ENCODE peak calls at places on chromosome 22, in ten cellular contexts. W is ecto neural progenitor cell, D is DMS153, A is ovary, T is HCEC 1CT, U is activated T-cell treated with anti-CD3 and anti-CD28 coated beads for 24 hours, M is fibroblast of mammary gland, Q is AG20443, I is ascending aorta, Z is NCI-H1105. S is an unnamed sample.

GRCh38 chr22:33568934-33569496 is 351.3 kb downstream of the LARGE1 start:
- DNase-seq in A (no peak), D (no peak), T (no peak), Q (no peak), W (no peak), I (no peak), Z (no peak), M (no peak), U (no peak), S (no peak)

GRCh38 chr22:20080776-20081654 is 974 bp downstream of the DGCR8 start:
- DNase-seq in I (peak), T (peak), Q (peak), A (peak), M (peak), U (no peak), D (no peak), Z (no peak), W (peak), S (no peak)

GRCh38 chr22:32831571-32831970 is 30.1 kb downstream of the TIMP3 start:
- DNase-seq in T (no peak), Z (no peak), D (no peak), I (no peak), A (no peak), U (no peak), W (no peak), Q (no peak), M (no peak), S (no peak)

GRCh38 chr22:19723990-19724827 is 870 bp downstream of the GP1BB start:
- DNase-seq in I (no peak), U (peak), M (peak), A (no peak), Q (no peak), T (no peak), D (no peak), Z (peak), W (peak), S (no peak)

GRCh38 chr22:20051927-20052308 is 28.1 kb upstream of the DGCR8 start:
- DNase-seq in T (no peak), I (no peak), A (no peak), U (no peak), W (no peak), M (no peak), D (no peak), Q (no peak), Z (no peak), S (no peak)

GRCh38 chr22:31089101-31090100 is 8.3 kb downstream of the SMTN start:
- DNase-seq in A (peak), U (no peak), Q (peak), Z (peak), W (peak), D (no peak), M (peak), I (peak), T (peak), S (no peak)

GRCh38 chr22:50528682-50529415 is 963 bp downstream of the TYMP start:
- DNase-seq in Z (no peak), M (no peak), Q (no peak), T (no peak), U (no peak), D (no peak), A (no peak), I (no peak), W (no peak), S (no peak)

GRCh38 chr22:48263791-48264351 is 1501.4 kb downstream of the TBC1D22A start:
- DNase-seq in T (no peak), I (no peak), Q (no peak), M (no peak), A (no peak), Z (peak), D (no peak), W (no peak), U (no peak), S (no peak)

GRCh38 chr22:42468841-42469240 is 36.6 kb upstream of the NFAM1 start:
- DNase-seq in I (no peak), U (no peak), Q (no peak), D (no peak), Z (no peak), M (peak), T (peak), A (no peak), W (no peak), S (no peak)

GRCh38 chr22:19516378-19517170 is 7.6 kb downstream of the CLDN5 start:
- DNase-seq in U (no peak), Q (peak), A (no peak), D (no peak), I (peak), Z (no peak), W (no peak), T (no peak), M (no peak), S (no peak)

GRCh38 chr22:28948404-28948803 is 65.0 kb downstream of the ZNRF3 start:
- DNase-seq in I (no peak), M (no peak), T (no peak), Z (no peak), W (no peak), Q (no peak), A (no peak), D (no peak), U (no peak), S (no peak)

GRCh38 chr22:42022162-42022847 is 23.7 kb downstream of the WBP2NL start:
- DNase-seq in D (peak), W (no peak), U (no peak), M (no peak), A (no peak), Q (no peak), Z (no peak), T (no peak), I (no peak), S (no peak)

GRCh38 chr22:37544955-37545702 is 15.2 kb upstream of the CDC42EP1 start:
- DNase-seq in Z (no peak), D (no peak), T (peak), M (peak), W (peak), A (peak), Q (peak), U (peak), I (peak), S (no peak)

GRCh38 chr22:28141614-28142013 is 222.6 kb upstream of the PITPNB start:
- DNase-seq in A (no peak), Z (no peak), Q (peak), T (peak), W (no peak), M (peak), I (no peak), D (no peak), U (no peak), S (no peak)

GRCh38 chr22:30181459-30182353 is 64.9 kb downstream of the LIF start:
- DNase-seq in T (no peak), D (no peak), U (no peak), A (no peak), Q (no peak), W (no peak), Z (no peak), I (no peak), M (no peak), S (no peak)

GRCh38 chr22:20117656-20118571 is 888 bp upstream of the TRMT2A start:
- DNase-seq in Q (peak), I (no peak), T (peak), U (peak), Z (no peak), A (peak), M (peak), W (no peak), D (no peak), S (no peak)

GRCh38 chr22:41524809-41525449 is 19.3 kb downstream of the POLR3H start:
- DNase-seq in U (peak), W (no peak), D (no peak), I (peak), Q (no peak), A (peak), Z (no peak), T (peak), M (peak), S (no peak)

GRCh38 chr22:28181332-28181731 is 262.3 kb upstream of the PITPNB start:
- DNase-seq in Z (no peak), Q (peak), I (no peak), D (no peak), A (no peak), M (no peak), W (no peak), T (peak), U (no peak), S (no peak)

GRCh38 chr22:43228330-43228729 is 41.4 kb upstream of the TTLL12 start:
- DNase-seq in T (no peak), Z (no peak), I (no peak), M (peak), A (no peak), W (peak), D (no peak), Q (peak), U (no peak), S (no peak)

GRCh38 chr22:42286205-42286604 is 15.8 kb upstream of the TCF20 start:
- DNase-seq in T (no peak), Q (no peak), D (no peak), U (no peak), W (no peak), A (no peak), I (no peak), M (no peak), Z (no peak), S (no peak)

GRCh38 chr22:45185718-45186511 is 22.2 kb downstream of the NUP50 start:
- DNase-seq in Q (no peak), M (peak), T (no peak), U (no peak), A (no peak), W (no peak), I (no peak), Z (no peak), D (no peak), S (no peak)

GRCh38 chr22:48051796-48052620 is 1289.6 kb downstream of the TBC1D22A start:
- DNase-seq in Q (no peak), A (no peak), W (peak), I (no peak), M (no peak), D (no peak), T (no peak), U (no peak), Z (no peak), S (no peak)

GRCh38 chr22:46233231-46233630 is 16.9 kb downstream of the CDPF1 start:
- DNase-seq in M (peak), A (no peak), I (peak), Q (peak), Z (no peak), T (no peak), U (no peak), W (no peak), D (peak), S (no peak)

GRCh38 chr22:39926175-39927152 is 25.6 kb downstream of the GRAP2 start:
- DNase-seq in M (no peak), T (no peak), U (no peak), Q (no peak), I (no peak), D (peak), A (no peak), W (no peak), Z (no peak), S (no peak)

S was measured in breast epithelium.